ENCODE peak calls at places on chromosome 3, in six cellular contexts. A is head of caudate nucleus; I is RWPE1; Q is stimulated activated CD4-positive, alpha-beta T cell treated with anti-CD3 and anti-CD28 coated beads, Interleukin-2, amount 100 ng/mL, for 48 hours; K is fibroblast of gingiva; B is stimulated activated CD8-positive, alpha-beta memory T cell treated with anti-CD3 and anti-CD28 coated beads, Interleukin-4, amount 100 ng/mL, for 1 hour. Z is an unnamed sample.

GRCh38 chr3:183392166-183393034 is 36.0 kb downstream of the MCF2L2 start:
- DNase-seq in A (no peak), I (no peak), Q (no peak), K (no peak), B (no peak), Z (no peak)

GRCh38 chr3:113498221-113499005 is 16.5 kb downstream of the SPICE1 start:
- DNase-seq in A (no peak), I (no peak), Q (no peak), K (peak; percentile 62), B (no peak), Z (no peak)

GRCh38 chr3:128385080-128385832 is 81.4 kb downstream of the DNAJB8 start:
- DNase-seq in A (no peak), I (no peak), Q (no peak), K (peak; percentile 54), B (no peak), Z (no peak)

GRCh38 chr3:31544634-31545033 is 11.9 kb downstream of the STT3B start:
- DNase-seq in A (no peak), I (no peak), Q (no peak), K (peak; percentile 65), B (no peak), Z (no peak)

GRCh38 chr3:38138347-38139190 is at the start of gene MYD88:
- DNase-seq in A (peak; percentile 72), I (peak; percentile 43), Q (peak; percentile 79), K (peak; percentile 63), B (peak; percentile 80), Z (peak; percentile 69)

GRCh38 chr3:12442654-12443501 is 41.4 kb upstream of the TSEN2 start:
- DNase-seq in A (no peak), I (no peak), Q (no peak), K (no peak), B (no peak), Z (no peak)

GRCh38 chr3:76369170-76369569 is 583.8 kb upstream of the ZNF717 start:
- DNase-seq in A (no peak), I (peak; percentile 3), Q (no peak), K (no peak), B (no peak), Z (peak; percentile 4)

GRCh38 chr3:71303627-71304260 is 279.8 kb downstream of the FOXP1 start:
- DNase-seq in A (no peak), I (no peak), Q (no peak), K (no peak), B (no peak), Z (no peak)

GRCh38 chr3:138389841-138390581 is 41.6 kb downstream of the MRAS start:
- DNase-seq in A (no peak), I (peak; percentile 91), Q (no peak), K (peak; percentile 62), B (no peak), Z (no peak)

Z was measured in NCI-H146.